ENCODE peak calls at places on chromosomes 11 and 22, in five cellular contexts. K, R, L, F and S are unnamed samples.

GRCh38 chr11:15695096-15695721 is 580.5 kb downstream of the INSC start:
- DNase-seq in K (no peak), R (no peak), L (no peak), F (no peak), S (peak; percentile 7)

GRCh38 chr11:129639300-129639699 is 176.3 kb upstream of the TMEM45B start:
- DNase-seq in R (no peak), F (no peak), L (no peak), K (no peak), S (no peak)

GRCh38 chr11:63862923-63863322 is 24.0 kb downstream of the MARK2 start:
- DNase-seq in R (no peak), F (no peak), L (peak; percentile 78), K (no peak), S (no peak)

GRCh38 chr11:12382451-12382850 is 5.1 kb downstream of the PARVA start:
- DNase-seq in K (no peak), R (no peak), L (no peak), F (no peak), S (no peak)

GRCh38 chr22:36640106-36640672 is 63.4 kb downstream of the CACNG2 start:
- DNase-seq in R (no peak), K (no peak), F (no peak), L (no peak), S (no peak)

GRCh38 chr11:65446446-65447277 is 24.1 kb downstream of the NEAT1 start:
- DNase-seq in F (peak; percentile 83), K (no peak), R (peak; percentile 31), L (peak; percentile 32), S (no peak)

GRCh38 chr22:50184004-50184461 is 1.7 kb upstream of the TRABD start:
- DNase-seq in K (no peak), R (peak; percentile 83), L (peak; percentile 87), F (no peak), S (no peak)

GRCh38 chr11:12159351-12160099 is 49.1 kb downstream of the MICAL2 start:
- DNase-seq in K (no peak), F (peak; percentile 49), L (no peak), R (no peak), S (no peak)

GRCh38 chr11:72494109-72494429 is 59.7 kb upstream of the CLPB start:
- DNase-seq in R (no peak), L (no peak), F (no peak), K (no peak), S (no peak)

GRCh38 chr11:7905961-7906429 is 25.1 kb downstream of the OR10A6 start:
- DNase-seq in L (no peak), R (peak; percentile 54), F (no peak), K (peak; percentile 28), S (no peak)

GRCh38 chr11:40354121-40354520 is 1105.3 kb downstream of the LRRC4C start:
- DNase-seq in L (no peak), F (no peak), K (no peak), R (no peak), S (no peak)

GRCh38 chr11:34105079-34105956 is at the start of gene NAT10:
- DNase-seq in L (peak; percentile 99), R (peak; percentile 98), F (peak; percentile 99), K (peak; percentile 96), S (peak; percentile 93)

GRCh38 chr11:96949464-96949863 is 559.7 kb downstream of the JRKL start:
- DNase-seq in F (no peak), L (no peak), K (no peak), R (no peak), S (no peak)

GRCh38 chr11:134945993-134946392 is 534.0 kb upstream of the B3GAT1 start:
- DNase-seq in F (no peak), L (no peak), R (no peak), K (no peak), S (no peak)

GRCh38 chr11:66324626-66325025 is 7.8 kb upstream of the CD248 start:
- DNase-seq in R (no peak), F (no peak), L (no peak), K (no peak), S (no peak)

GRCh38 chr22:33337524-33337923 is 279.3 kb upstream of the SYN3 start:
- DNase-seq in R (peak; percentile 53), L (peak; percentile 60), F (no peak), K (no peak), S (no peak)

GRCh38 chr11:61532136-61533038 is 23.8 kb downstream of the LRRC10B start:
- DNase-seq in R (peak; percentile 40), F (peak; percentile 28), K (peak; percentile 67), L (peak; percentile 45), S (peak; percentile 74)

GRCh38 chr22:24402460-24403192 is 24.8 kb upstream of the ADORA2A start:
- DNase-seq in R (peak; percentile 84), K (no peak), F (peak; percentile 93), L (peak; percentile 89), S (no peak)

GRCh38 chr11:8261921-8262551 is 1.6 kb downstream of the LMO1 start:
- DNase-seq in K (no peak), L (no peak), F (peak; percentile 14), R (no peak), S (no peak)

GRCh38 chr11:1736447-1736992 is 13.9 kb downstream of the IFITM10 start:
- DNase-seq in F (no peak), L (no peak), K (no peak), R (no peak), S (no peak)

GRCh38 chr22:42473484-42474193 is 41.4 kb upstream of the NFAM1 start:
- DNase-seq in L (peak; percentile 40), R (no peak), K (no peak), F (no peak), S (peak; percentile 51)

GRCh38 chr11:128388182-128388815 is 199.1 kb downstream of the ETS1 start:
- DNase-seq in R (no peak), L (no peak), F (no peak), K (no peak), S (no peak)

GRCh38 chr11:3008746-3009336 is 16.7 kb upstream of the NAP1L4 start:
- DNase-seq in R (no peak), K (no peak), L (no peak), F (peak; percentile 0), S (no peak)

GRCh38 chr11:3010004-3010403 is 17.9 kb upstream of the NAP1L4 start:
- DNase-seq in K (no peak), L (no peak), R (no peak), F (no peak), S (no peak)

GRCh38 chr11:3009481-3009880 is 17.4 kb upstream of the NAP1L4 start:
- DNase-seq in F (no peak), K (no peak), L (no peak), R (no peak), S (no peak)

GRCh38 chr11:3006505-3007260 is 14.6 kb upstream of the NAP1L4 start:
- DNase-seq in R (peak; percentile 68), F (no peak), K (no peak), L (no peak), S (no peak)

DNA sequence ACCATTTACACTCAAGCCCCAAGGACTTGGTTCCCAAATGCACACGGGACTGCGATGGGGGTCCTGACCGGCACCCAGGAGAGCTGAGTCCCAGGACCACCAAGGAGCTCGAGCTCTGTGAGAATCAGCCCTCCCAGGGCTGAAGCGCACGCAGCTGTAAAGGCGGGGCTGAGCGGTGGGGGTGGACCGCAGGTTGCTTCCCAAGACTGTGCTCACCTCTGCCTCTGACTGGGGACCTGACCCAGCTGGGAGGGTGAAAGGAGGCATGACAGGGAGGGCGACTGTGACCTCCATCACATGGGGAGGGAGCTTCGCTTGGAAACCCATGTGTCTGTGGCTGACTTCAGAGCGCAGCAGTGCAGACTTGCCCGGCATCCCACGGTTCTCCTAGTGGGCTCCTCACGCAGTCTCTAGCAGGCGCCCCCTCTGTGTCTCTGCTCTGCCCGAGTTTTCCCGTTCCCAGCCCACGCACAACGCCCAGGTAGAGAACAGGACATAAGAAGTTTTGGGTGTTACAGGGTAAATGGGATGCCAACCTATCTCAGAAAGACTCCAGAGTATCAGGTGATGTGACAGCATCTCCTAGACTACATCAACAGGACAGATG is 15.4 kb upstream of the NAP1L4 start:
- DNase-seq in L (no peak), K (no peak), R (no peak), F (no peak), S (no peak)
- H3K4me1 ChIP-seq in L (no peaks in the 10 kb centered on the region), K (peaks cover 8% of the 10 kb centered on the region), R (no peaks in the 10 kb centered on the region), F (no peaks in the 10 kb centered on the region), S (no peaks in the 10 kb centered on the region)

GRCh38 chr11:133697603-133698002 is 147.7 kb downstream of the SPATA19 start:
- DNase-seq in K (no peak), L (no peak), R (no peak), F (no peak), S (no peak)
- H3K9me3 ChIP-seq in K (no peaks in the 10 kb centered on the region), L (no peaks in the 10 kb centered on the region), R (peaks cover 3% of the 10 kb centered on the region), F (no peaks in the 10 kb centered on the region), S (no peaks in the 10 kb centered on the region)

GRCh38 chr11:121892131-121892681 is 223.8 kb downstream of the BLID start:
- DNase-seq in R (no peak), F (peak; percentile 23), L (no peak), K (peak; percentile 77), S (no peak)

GRCh38 chr11:121890377-121890776 is 225.6 kb downstream of the BLID start:
- DNase-seq in L (no peak), F (no peak), K (no peak), R (no peak), S (no peak)

GRCh38 chr11:121892863-121893262 is 223.2 kb downstream of the BLID start:
- DNase-seq in R (no peak), L (no peak), F (no peak), K (peak; percentile 20), S (no peak)

GRCh38 chr11:121889931-121890330 is 226.1 kb downstream of the BLID start:
- DNase-seq in F (no peak), K (no peak), L (no peak), R (no peak), S (no peak)

GRCh38 chr11:121891134-121891533 is 224.9 kb downstream of the BLID start:
- DNase-seq in R (no peak), L (no peak), F (no peak), K (no peak), S (no peak)
- H3K4me1 ChIP-seq in R (peaks cover 8% of the 10 kb centered on the region), L (no peaks in the 10 kb centered on the region), F (no peaks in the 10 kb centered on the region), K (no peaks in the 10 kb centered on the region), S (no peaks in the 10 kb centered on the region)

GRCh38 chr22:48545976-48546375 is 1281.7 kb downstream of the BRD1 start:
- DNase-seq in R (no peak), L (no peak), K (no peak), F (no peak), S (no peak)
- H3K9me3 ChIP-seq in R (peaks cover 5% of the 10 kb centered on the region), L (no peaks in the 10 kb centered on the region), K (no peaks in the 10 kb centered on the region), F (no peaks in the 10 kb centered on the region), S (no peaks in the 10 kb centered on the region)

DNA sequence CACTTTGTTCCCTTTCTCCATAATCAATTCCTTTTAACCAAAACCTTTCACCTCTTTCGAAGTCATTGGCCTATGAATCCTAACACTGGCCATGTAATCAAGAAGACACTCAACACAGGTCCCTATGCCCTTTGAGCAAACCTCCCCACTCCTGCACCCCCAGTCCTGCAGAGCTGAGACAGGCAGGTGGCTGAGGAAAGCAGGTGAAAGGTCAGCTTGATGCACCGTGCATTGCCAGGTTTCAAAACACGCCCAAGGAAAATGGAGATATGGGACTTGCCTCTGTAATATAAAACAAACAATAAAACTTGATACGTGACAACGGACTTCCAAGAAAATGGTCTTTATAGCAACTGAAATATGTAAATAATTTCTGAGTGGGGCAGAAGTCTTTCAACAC is 10.6 kb downstream of the CPT1A start:
- DNase-seq in R (no peak), L (peak; percentile 71), F (no peak), K (no peak), S (no peak)
- H3K4me1 ChIP-seq in R (peaks cover 13% of the 10 kb centered on the region), L (peaks cover 70% of the 10 kb centered on the region), F (peaks cover 67% of the 10 kb centered on the region), K (peaks cover 7% of the 10 kb centered on the region), S (no peaks in the 10 kb centered on the region)